ENCODE peak calls at places on chromosome 2, in eight cellular contexts. One of them, this sample, is unnamed.

GRCh38 chr2:113053666-113054435 is 1.2 kb upstream of the IL36B start:
- DNase-seq in HL-60: no peak
- DNase-seq in A549: no peak
- DNase-seq in GM23338: no peak
- DNase-seq in K562: no peak
- DNase-seq in Panc1: no peak
- DNase-seq in GM12878: no peak
- DNase-seq in HepG2: no peak
- DNase-seq in this sample: no peak

GRCh38 chr2:127063701-127064590 is 43.0 kb downstream of the BIN1 start:
- DNase-seq in HL-60: no peak
- DNase-seq in A549: no peak
- DNase-seq in GM23338: no peak
- DNase-seq in K562: no peak
- DNase-seq in Panc1: no peak
- DNase-seq in GM12878: no peak
- DNase-seq in HepG2: no peak
- DNase-seq in this sample: no peak

GRCh38 chr2:45542013-45542412 is 69.1 kb downstream of the SRBD1 start:
- DNase-seq in HL-60: no peak
- DNase-seq in A549: no peak
- DNase-seq in GM23338: no peak
- DNase-seq in K562: no peak
- DNase-seq in Panc1: no peak
- DNase-seq in GM12878: no peak
- DNase-seq in HepG2: no peak
- DNase-seq in this sample: no peak

GRCh38 chr2:236663267-236663666 is 93.6 kb downstream of the ACKR3 start:
- DNase-seq in HL-60: no peak
- DNase-seq in A549: no peak
- DNase-seq in GM23338: no peak
- DNase-seq in K562: no peak
- DNase-seq in Panc1: no peak
- DNase-seq in GM12878: no peak
- DNase-seq in HepG2: no peak
- DNase-seq in this sample: no peak

GRCh38 chr2:230878599-230878965 is 13.8 kb downstream of the ITM2C start:
- DNase-seq in HL-60: no peak
- DNase-seq in A549: no peak
- DNase-seq in GM23338: no peak
- DNase-seq in K562: no peak
- DNase-seq in Panc1: no peak
- DNase-seq in GM12878: no peak
- DNase-seq in HepG2: no peak
- DNase-seq in this sample: no peak

GRCh38 chr2:39787123-39787522 is 8.1 kb upstream of the THUMPD2 start:
- DNase-seq in HL-60: no peak
- DNase-seq in A549: no peak
- DNase-seq in GM23338: no peak
- DNase-seq in K562: no peak
- DNase-seq in Panc1: no peak
- DNase-seq in GM12878: no peak
- DNase-seq in HepG2: no peak
- DNase-seq in this sample: no peak

GRCh38 chr2:193818801-193819499 is 1624.2 kb upstream of the TMEFF2 start:
- DNase-seq in HL-60: no peak
- DNase-seq in A549: no peak
- DNase-seq in GM23338: no peak
- DNase-seq in K562: no peak
- DNase-seq in Panc1: no peak
- DNase-seq in GM12878: no peak
- DNase-seq in HepG2: no peak
- DNase-seq in this sample: no peak

GRCh38 chr2:119383410-119384140 is 16.8 kb downstream of the DBI start:
- DNase-seq in HL-60: no peak
- DNase-seq in A549: no peak
- DNase-seq in GM23338: no peak
- DNase-seq in K562: no peak
- DNase-seq in Panc1: no peak
- DNase-seq in GM12878: no peak
- DNase-seq in HepG2: no peak
- DNase-seq in this sample: no peak

GRCh38 chr2:142180820-142181533 is 50.2 kb upstream of the LRP1B start:
- DNase-seq in HL-60: no peak
- DNase-seq in A549: no peak
- DNase-seq in GM23338: peak; percentile 87
- DNase-seq in K562: no peak
- DNase-seq in Panc1: no peak
- DNase-seq in GM12878: no peak
- DNase-seq in HepG2: peak; percentile 43
- DNase-seq in this sample: peak; percentile 48

GRCh38 chr2:128613876-128614275 is 295.2 kb upstream of the HS6ST1 start:
- DNase-seq in HL-60: no peak
- DNase-seq in A549: no peak
- DNase-seq in GM23338: no peak
- DNase-seq in K562: no peak
- DNase-seq in Panc1: no peak
- DNase-seq in GM12878: no peak
- DNase-seq in HepG2: no peak
- DNase-seq in this sample: no peak

GRCh38 chr2:147763861-147764260 is 81.0 kb upstream of the ACVR2A start:
- DNase-seq in HL-60: no peak
- DNase-seq in A549: no peak
- DNase-seq in GM23338: no peak
- DNase-seq in K562: no peak
- DNase-seq in Panc1: no peak
- DNase-seq in GM12878: no peak
- DNase-seq in HepG2: no peak
- DNase-seq in this sample: no peak

GRCh38 chr2:230908595-230909191 is 16.3 kb downstream of the GPR55 start:
- DNase-seq in HL-60: peak; percentile 82
- DNase-seq in A549: peak; percentile 33
- DNase-seq in GM23338: no peak
- DNase-seq in K562: peak; percentile 77
- DNase-seq in Panc1: no peak
- DNase-seq in GM12878: no peak
- DNase-seq in HepG2: peak; percentile 59
- DNase-seq in this sample: peak; percentile 70

GRCh38 chr2:73071452-73072399 is at the start of gene SFXN5:
- DNase-seq in HL-60: peak; percentile 78
- DNase-seq in A549: peak; percentile 89
- DNase-seq in GM23338: peak; percentile 97
- DNase-seq in K562: peak; percentile 79
- DNase-seq in Panc1: peak; percentile 61
- DNase-seq in GM12878: peak; percentile 40
- DNase-seq in HepG2: peak; percentile 93
- DNase-seq in this sample: peak; percentile 76

GRCh38 chr2:230658877-230659652 is 53.6 kb upstream of the CAB39 start:
- DNase-seq in HL-60: no peak
- DNase-seq in A549: no peak
- DNase-seq in GM23338: no peak
- DNase-seq in K562: peak; percentile 71
- DNase-seq in Panc1: no peak
- DNase-seq in GM12878: peak; percentile 91
- DNase-seq in HepG2: no peak
- DNase-seq in this sample: no peak

GRCh38 chr2:202127793-202128215 is 54.7 kb downstream of the KIAA2012 start:
- DNase-seq in HL-60: no peak
- DNase-seq in A549: no peak
- DNase-seq in GM23338: no peak
- DNase-seq in K562: no peak
- DNase-seq in Panc1: no peak
- DNase-seq in GM12878: no peak
- DNase-seq in HepG2: no peak
- DNase-seq in this sample: no peak

GRCh38 chr2:54107903-54108615 is 7.4 kb upstream of the ACYP2 start:
- DNase-seq in HL-60: no peak
- DNase-seq in A549: no peak
- DNase-seq in GM23338: no peak
- DNase-seq in K562: no peak
- DNase-seq in Panc1: no peak
- DNase-seq in GM12878: no peak
- DNase-seq in HepG2: no peak
- DNase-seq in this sample: no peak

GRCh38 chr2:173299764-173300163 is 54.9 kb upstream of the CDCA7 start:
- DNase-seq in HL-60: no peak
- DNase-seq in A549: no peak
- DNase-seq in GM23338: peak; percentile 34
- DNase-seq in K562: no peak
- DNase-seq in Panc1: no peak
- DNase-seq in GM12878: no peak
- DNase-seq in HepG2: no peak
- DNase-seq in this sample: no peak

GRCh38 chr2:218271487-218271797 is 1.1 kb downstream of the PNKD start:
- DNase-seq in HL-60: no peak
- DNase-seq in A549: no peak
- DNase-seq in GM23338: peak; percentile 17
- DNase-seq in K562: no peak
- DNase-seq in Panc1: no peak
- DNase-seq in GM12878: no peak
- DNase-seq in HepG2: no peak
- DNase-seq in this sample: no peak

GRCh38 chr2:218271865-218272530 is 1.7 kb downstream of the PNKD start:
- DNase-seq in HL-60: no peak
- DNase-seq in A549: no peak
- DNase-seq in GM23338: no peak
- DNase-seq in K562: no peak
- DNase-seq in Panc1: no peak
- DNase-seq in GM12878: no peak
- DNase-seq in HepG2: no peak
- DNase-seq in this sample: no peak

GRCh38 chr2:218273908-218274249 is 3.6 kb downstream of the PNKD start:
- DNase-seq in HL-60: no peak
- DNase-seq in A549: no peak
- DNase-seq in GM23338: no peak
- DNase-seq in K562: no peak
- DNase-seq in Panc1: no peak
- DNase-seq in GM12878: no peak
- DNase-seq in HepG2: no peak
- DNase-seq in this sample: no peak

GRCh38 chr2:218270721-218271486 is 585 bp downstream of the PNKD start:
- DNase-seq in HL-60: no peak
- DNase-seq in A549: no peak
- DNase-seq in GM23338: peak; percentile 48
- DNase-seq in K562: no peak
- DNase-seq in Panc1: no peak
- DNase-seq in GM12878: no peak
- DNase-seq in HepG2: no peak
- DNase-seq in this sample: no peak

GRCh38 chr2:218272531-218273212 is 2.4 kb downstream of the PNKD start:
- DNase-seq in HL-60: peak; percentile 68
- DNase-seq in A549: peak; percentile 87
- DNase-seq in GM23338: peak; percentile 91
- DNase-seq in K562: peak; percentile 57
- DNase-seq in Panc1: peak; percentile 77
- DNase-seq in GM12878: peak; percentile 59
- DNase-seq in HepG2: peak; percentile 84
- DNase-seq in this sample: peak; percentile 85
- TF ChIP-seq REST in HL-60: no peak
- TF ChIP-seq REST in A549: no peak
- TF ChIP-seq REST in GM23338: no peak
- TF ChIP-seq REST in K562: no peak
- TF ChIP-seq REST in Panc1: no peak
- TF ChIP-seq REST in GM12878: no peak
- TF ChIP-seq REST in HepG2: no peak
- TF ChIP-seq REST in this sample: no peak

DNA sequence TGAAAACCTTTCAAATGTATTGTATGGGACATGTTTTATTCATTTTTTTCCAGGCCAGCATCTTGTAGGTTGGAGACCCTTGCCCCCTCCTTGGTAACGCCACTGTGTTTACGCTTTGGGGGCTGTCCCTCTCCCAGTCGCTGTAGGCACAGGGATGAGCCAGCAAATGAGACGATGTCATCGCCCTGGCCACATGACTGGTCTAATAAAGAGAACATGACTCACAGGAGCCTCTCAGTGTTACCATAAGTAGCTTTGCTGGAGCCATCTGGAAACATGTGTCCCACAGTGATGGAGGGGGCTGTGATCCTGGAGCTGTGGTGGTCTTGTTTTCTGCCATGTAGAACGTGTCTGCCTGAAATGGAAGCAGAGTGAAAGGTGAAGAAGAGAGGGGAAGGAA is 78.9 kb downstream of the CD8B2 start:
- DNase-seq in HL-60: no peak
- DNase-seq in A549: peak; percentile 10
- DNase-seq in GM23338: no peak
- DNase-seq in K562: no peak
- DNase-seq in Panc1: no peak
- DNase-seq in GM12878: no peak
- DNase-seq in HepG2: peak; percentile 21
- DNase-seq in this sample: no peak
- TF ChIP-seq REST in HL-60: no peak
- TF ChIP-seq REST in A549: no peak
- TF ChIP-seq REST in GM23338: no peak
- TF ChIP-seq REST in K562: no peak
- TF ChIP-seq REST in Panc1: no peak
- TF ChIP-seq REST in GM12878: no peak
- TF ChIP-seq REST in HepG2: no peak
- TF ChIP-seq REST in this sample: no peak

DNA sequence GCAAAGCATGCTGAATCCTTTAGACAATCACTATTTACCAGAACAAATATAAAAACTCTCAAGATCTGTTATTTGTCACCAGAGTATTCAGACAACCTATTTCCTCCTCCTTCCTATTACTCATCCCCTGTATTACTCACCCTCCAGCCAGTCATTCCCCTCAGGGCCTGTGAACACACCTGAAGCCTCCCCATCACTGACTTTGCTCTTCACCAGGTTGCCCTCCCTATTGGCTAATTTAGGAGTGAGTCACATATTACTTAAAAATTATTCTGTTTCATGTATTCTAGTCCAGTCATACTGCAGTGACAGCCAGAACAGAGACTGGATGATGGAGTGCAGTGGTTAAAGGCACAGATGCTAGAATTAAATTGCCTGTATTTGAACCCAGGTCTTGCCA is 3.7 kb upstream of the ATG16L1 start:
- DNase-seq in HL-60: no peak
- DNase-seq in A549: peak; percentile 61
- DNase-seq in GM23338: no peak
- DNase-seq in K562: no peak
- DNase-seq in Panc1: peak; percentile 86
- DNase-seq in GM12878: no peak
- DNase-seq in HepG2: peak; percentile 61
- DNase-seq in this sample: peak; percentile 97
- TF ChIP-seq REST in HL-60: no peak
- TF ChIP-seq REST in A549: no peak
- TF ChIP-seq REST in GM23338: no peak
- TF ChIP-seq REST in K562: no peak
- TF ChIP-seq REST in Panc1: no peak
- TF ChIP-seq REST in GM12878: no peak
- TF ChIP-seq REST in HepG2: no peak
- TF ChIP-seq REST in this sample: no peak

DNA sequence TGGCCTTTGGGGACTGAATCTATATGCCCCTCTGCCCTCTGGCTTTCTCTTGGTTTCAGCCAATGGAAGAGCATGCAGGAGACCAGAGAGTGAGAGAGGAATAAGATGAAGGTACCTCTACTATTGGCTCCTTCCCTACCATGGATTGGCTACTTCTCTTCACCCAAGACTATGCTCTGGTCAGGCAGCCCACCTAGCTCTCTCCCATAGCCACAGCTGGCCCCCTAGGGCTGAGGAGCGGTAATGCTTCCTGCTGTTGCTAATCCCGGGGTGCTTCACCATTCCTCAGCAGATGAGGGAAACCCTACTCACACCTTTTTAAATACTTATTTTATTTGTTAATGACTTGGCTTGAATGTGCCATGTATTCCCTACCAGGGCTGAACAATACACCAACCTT is 142.4 kb downstream of the MREG start:
- DNase-seq in HL-60: no peak
- DNase-seq in A549: peak; percentile 15
- DNase-seq in GM23338: peak; percentile 75
- DNase-seq in K562: peak; percentile 32
- DNase-seq in Panc1: no peak
- DNase-seq in GM12878: no peak
- DNase-seq in HepG2: peak; percentile 34
- DNase-seq in this sample: peak; percentile 36
- TF ChIP-seq REST in HL-60: no peak
- TF ChIP-seq REST in A549: no peak
- TF ChIP-seq REST in GM23338: no peak
- TF ChIP-seq REST in K562: no peak
- TF ChIP-seq REST in Panc1: no peak
- TF ChIP-seq REST in GM12878: no peak
- TF ChIP-seq REST in HepG2: no peak
- TF ChIP-seq REST in this sample: no peak